ENCODE peak calls at places on chromosome 20, in nine cellular contexts. K is T-helper 9 cell; J is AG08395; Q is hypothalamus; D is body of pancreas; L is ELR; A is activated CD4-positive, CD25-positive, alpha-beta regulatory T cell; C is iris pigment epithelial cell; E is AG09309. Y is an unnamed sample.
A peak's percentile ranks its signal among the peaks of the same experiment; 100 is the strongest.

GRCh38 chr20:46520976-46521579 is 7.7 kb upstream of the ZNF334 start:
- DNase-seq in K (no peak), J (peak; percentile 74), Q (no peak), D (peak; percentile 68), L (peak; percentile 68), A (peak; percentile 21), C (peak; percentile 69), E (peak; percentile 7), Y (peak; percentile 70)

GRCh38 chr20:10282930-10283556 is 64.4 kb downstream of the SNAP25 start:
- DNase-seq in K (no peak), J (peak; percentile 65), Q (no peak), D (no peak), L (peak; percentile 83), A (no peak), C (peak; percentile 22), E (peak; percentile 42), Y (no peak)

GRCh38 chr20:45117581-45117980 is 2.6 kb upstream of the WFDC5 start:
- DNase-seq in K (no peak), J (no peak), Q (no peak), D (no peak), L (no peak), A (no peak), C (no peak), E (no peak), Y (peak; percentile 32)

GRCh38 chr20:63100401-63100925 is 93.7 kb upstream of the BHLHE23 start:
- DNase-seq in K (no peak), J (no peak), Q (no peak), D (no peak), L (no peak), A (no peak), C (no peak), E (no peak), Y (peak; percentile 70)

GRCh38 chr20:4244700-4245485 is 229.5 kb upstream of the RNF24 start:
- DNase-seq in K (no peak), J (no peak), Q (no peak), D (peak; percentile 58), L (no peak), A (no peak), C (no peak), E (no peak), Y (no peak)

GRCh38 chr20:7159903-7160302 is 392.4 kb downstream of the BMP2 start:
- DNase-seq in K (no peak), J (no peak), Q (no peak), D (no peak), L (no peak), A (no peak), C (peak; percentile 47), E (no peak), Y (no peak)

GRCh38 chr20:40286991-40287531 is 402.0 kb downstream of the MAFB start:
- DNase-seq in K (no peak), J (no peak), Q (no peak), D (peak; percentile 59), L (no peak), A (no peak), C (no peak), E (no peak), Y (no peak)

GRCh38 chr20:53844259-53844658 is 226.1 kb downstream of the BCAS1 start:
- DNase-seq in K (no peak), J (no peak), Q (no peak), D (no peak), L (no peak), A (no peak), C (no peak), E (no peak), Y (no peak)

GRCh38 chr20:25058051-25058796 is at the start of gene ACSS1:
- DNase-seq in K (peak; percentile 62), J (peak; percentile 38), Q (no peak), D (peak; percentile 76), L (peak; percentile 50), A (peak; percentile 48), C (no peak), E (no peak), Y (peak; percentile 84)

GRCh38 chr20:7123457-7123856 is 356.0 kb downstream of the BMP2 start:
- DNase-seq in K (no peak), J (no peak), Q (no peak), D (no peak), L (no peak), A (no peak), C (no peak), E (no peak), Y (no peak)

GRCh38 chr20:47605673-47606413 is 104.2 kb downstream of the NCOA3 start:
- DNase-seq in K (no peak), J (no peak), Q (no peak), D (no peak), L (no peak), A (no peak), C (no peak), E (no peak), Y (no peak)

GRCh38 chr20:59051666-59052065 is 9.1 kb upstream of the PRELID3B start:
- DNase-seq in K (no peak), J (no peak), Q (no peak), D (no peak), L (no peak), A (no peak), C (no peak), E (no peak), Y (no peak)

GRCh38 chr20:44465001-44465560 is 10.6 kb upstream of the TTPAL start:
- DNase-seq in K (no peak), J (no peak), Q (no peak), D (peak; percentile 87), L (no peak), A (no peak), C (no peak), E (no peak), Y (no peak)

GRCh38 chr20:62367483-62368302 is 581 bp upstream of the LAMA5 start:
- DNase-seq in K (no peak), J (no peak), Q (no peak), D (peak; percentile 67), L (no peak), A (no peak), C (no peak), E (no peak), Y (peak; percentile 84)

GRCh38 chr20:38649275-38649891 is 47.8 kb downstream of the ARHGAP40 start:
- DNase-seq in K (no peak), J (peak; percentile 20), Q (no peak), D (peak; percentile 9), L (peak; percentile 58), A (no peak), C (peak; percentile 42), E (no peak), Y (peak; percentile 83)

GRCh38 chr20:20411382-20411781 is 43.5 kb downstream of the INSM1 start:
- DNase-seq in K (no peak), J (no peak), Q (no peak), D (no peak), L (no peak), A (no peak), C (no peak), E (no peak), Y (no peak)

GRCh38 chr20:25525295-25525694 is 60.0 kb downstream of the NINL start:
- DNase-seq in K (no peak), J (no peak), Q (no peak), D (no peak), L (no peak), A (no peak), C (no peak), E (no peak), Y (no peak)

GRCh38 chr20:50366270-50367103 is 143.7 kb upstream of the PTPN1 start:
- DNase-seq in K (peak; percentile 17), J (no peak), Q (no peak), D (peak; percentile 95), L (peak; percentile 70), A (no peak), C (peak; percentile 85), E (peak; percentile 8), Y (no peak)

GRCh38 chr20:49682278-49682677 is 31.4 kb downstream of the B4GALT5 start:
- DNase-seq in K (no peak), J (no peak), Q (no peak), D (no peak), L (no peak), A (no peak), C (no peak), E (no peak), Y (no peak)

GRCh38 chr20:48738399-48739304 is 89.1 kb downstream of the PREX1 start:
- DNase-seq in K (no peak), J (no peak), Q (no peak), D (no peak), L (peak; percentile 26), A (peak; percentile 50), C (no peak), E (no peak), Y (no peak)

GRCh38 chr20:37390891-37391525 is 45.1 kb downstream of the SRC start:
- DNase-seq in K (no peak), J (no peak), Q (no peak), D (no peak), L (no peak), A (no peak), C (no peak), E (no peak), Y (peak; percentile 43)

GRCh38 chr20:53343433-53343832 is 250.2 kb downstream of the ZNF217 start:
- DNase-seq in K (no peak), J (no peak), Q (no peak), D (peak; percentile 84), L (no peak), A (no peak), C (no peak), E (no peak), Y (no peak)

GRCh38 chr20:38418509-38419204 is 16.5 kb downstream of the SNHG17 start:
- DNase-seq in K (no peak), J (peak; percentile 67), Q (no peak), D (peak; percentile 32), L (peak; percentile 34), A (no peak), C (peak; percentile 38), E (no peak), Y (no peak)

GRCh38 chr20:62122659-62123449 is 579 bp downstream of the LSM14B start:
- DNase-seq in K (peak; percentile 35), J (peak; percentile 39), Q (no peak), D (peak; percentile 66), L (peak; percentile 50), A (no peak), C (peak; percentile 39), E (no peak), Y (peak; percentile 86)

GRCh38 chr20:43959920-43960227 is 45.2 kb downstream of the TOX2 start:
- DNase-seq in K (no peak), J (no peak), Q (no peak), D (no peak), L (no peak), A (no peak), C (no peak), E (no peak), Y (no peak)

GRCh38 chr20:45080867-45081616 is 19.9 kb downstream of the KCNS1 start:
- DNase-seq in K (no peak), J (no peak), Q (no peak), D (no peak), L (peak; percentile 63), A (no peak), C (peak; percentile 31), E (no peak), Y (no peak)

GRCh38 chr20:22536956-22537756 is 47.2 kb downstream of the FOXA2 start:
- DNase-seq in K (no peak), J (no peak), Q (no peak), D (no peak), L (no peak), A (no peak), C (no peak), E (no peak), Y (no peak)

GRCh38 chr20:62143118-62143975 is at the start of the genes PSMA7 and SS18L1:
- DNase-seq in K (peak; percentile 78), J (peak; percentile 92), Q (peak; percentile 37), D (peak; percentile 86), L (peak; percentile 93), A (peak; percentile 70), C (peak; percentile 89), E (peak; percentile 52), Y (peak; percentile 98)

GRCh38 chr20:57811373-57812020 is 101.7 kb upstream of the PMEPA1 start:
- DNase-seq in K (no peak), J (no peak), Q (no peak), D (peak; percentile 53), L (no peak), A (no peak), C (no peak), E (no peak), Y (peak; percentile 67)

GRCh38 chr20:59745201-59745600 is 140.9 kb downstream of the PHACTR3 start:
- DNase-seq in K (no peak), J (no peak), Q (no peak), D (no peak), L (no peak), A (no peak), C (no peak), E (no peak), Y (no peak)